ENCODE peak calls at places on chromosomes 13 and 19, in nine cellular contexts. D, A, I, H, N, V, O, U and B are unnamed samples.

GRCh38 chr19:32976223-32976805 is 4.3 kb downstream of the FAAP24 start:
- DNase-seq in O (peak), H (peak), V (peak), A (peak), D (peak), N (peak), I (peak), U (peak), B (peak)

GRCh38 chr19:4380254-4380727 is 20.1 kb downstream of the SH3GL1 start:
- DNase-seq in U (peak), V (peak), A (no peak), H (peak), O (peak), D (no peak), N (no peak), I (no peak), B (no peak)

GRCh38 chr13:100478107-100478809 is 110.3 kb downstream of the GGACT start:
- DNase-seq in N (no peak), D (no peak), U (no peak), V (no peak), A (no peak), O (no peak), H (no peak), I (no peak), B (no peak)

GRCh38 chr19:31534786-31535185 is 185.6 kb upstream of the TSHZ3 start:
- DNase-seq in O (no peak), D (no peak), V (no peak), A (no peak), U (no peak), H (no peak), N (no peak), I (no peak), B (no peak)

GRCh38 chr13:25232937-25233515 is 54.3 kb downstream of the MTMR6 start:
- DNase-seq in V (peak), O (peak), A (peak), U (peak), N (peak), H (peak), D (no peak), I (peak), B (peak)

GRCh38 chr13:66673401-66673800 is 556.7 kb downstream of the PCDH9 start:
- DNase-seq in H (no peak), A (peak), D (no peak), U (peak), I (peak), O (peak), N (no peak), V (no peak), B (no peak)

GRCh38 chr13:44768775-44769578 is 192.8 kb upstream of the TSC22D1 start:
- DNase-seq in O (peak), D (no peak), N (no peak), H (no peak), U (peak), V (no peak), I (no peak), A (no peak), B (peak)

GRCh38 chr19:491146-491741 is 5.0 kb upstream of the MADCAM1 start:
- DNase-seq in V (peak), A (no peak), H (no peak), D (no peak), U (peak), I (peak), O (no peak), N (no peak), B (peak)

GRCh38 chr13:110137677-110138008 is 169.3 kb downstream of the COL4A1 start:
- DNase-seq in H (peak), I (no peak), O (no peak), A (peak), V (peak), D (no peak), U (peak), N (peak), B (peak)

GRCh38 chr19:49515767-49516166 is 3.3 kb downstream of the FCGRT start:
- DNase-seq in A (no peak), I (peak), O (no peak), H (no peak), D (no peak), U (no peak), V (peak), N (no peak), B (no peak)

GRCh38 chr19:19081642-19082151 is 17.9 kb downstream of the SLC25A42 start:
- DNase-seq in O (no peak), N (no peak), V (no peak), U (no peak), A (no peak), D (no peak), H (no peak), I (peak), B (no peak)

GRCh38 chr19:2552859-2553258 is 76.9 kb downstream of the GADD45B start:
- DNase-seq in V (peak), A (no peak), O (no peak), H (peak), I (no peak), D (no peak), N (no peak), U (peak), B (peak)

GRCh38 chr13:100506154-100506553 is 82.4 kb downstream of the GGACT start:
- DNase-seq in N (no peak), U (no peak), D (no peak), H (no peak), I (no peak), O (no peak), V (no peak), A (no peak), B (no peak)

GRCh38 chr13:109995578-109995977 is 209.2 kb upstream of the IRS2 start:
- DNase-seq in N (no peak), V (no peak), D (no peak), H (no peak), O (no peak), U (no peak), I (no peak), A (no peak), B (no peak)

GRCh38 chr13:100314132-100314910 is 225.4 kb downstream of the PCCA start:
- DNase-seq in I (no peak), N (no peak), A (no peak), D (no peak), H (no peak), V (no peak), O (peak), U (no peak), B (peak)

GRCh38 chr13:21613791-21614190 is 9.8 kb upstream of the MICU2 start:
- DNase-seq in O (no peak), U (no peak), V (no peak), A (peak), N (no peak), D (no peak), I (no peak), H (peak), B (peak)

GRCh38 chr19:50633973-50634372 is 5.7 kb downstream of the SYT3 start:
- DNase-seq in N (no peak), O (no peak), U (no peak), H (no peak), D (no peak), A (no peak), I (no peak), V (no peak), B (no peak)

GRCh38 chr19:7595466-7596133 is at the start of gene CAMSAP3:
- DNase-seq in A (no peak), I (no peak), D (peak), U (peak), V (peak), N (peak), O (peak), H (peak), B (peak)

GRCh38 chr13:75326173-75327131 is 155.5 kb downstream of the TBC1D4 start:
- DNase-seq in O (peak), N (no peak), U (peak), I (peak), D (no peak), V (no peak), A (no peak), H (no peak), B (no peak)

GRCh38 chr13:106491928-106492327 is 43.5 kb downstream of the EFNB2 start:
- DNase-seq in I (no peak), O (no peak), U (no peak), V (no peak), H (no peak), N (no peak), D (no peak), A (no peak), B (no peak)

GRCh38 chr19:5536337-5536894 is 31.3 kb downstream of the TINCR start:
- DNase-seq in V (no peak), A (peak), U (peak), H (no peak), D (peak), O (peak), N (peak), I (peak), B (peak)

GRCh38 chr13:82356667-82357066 is 1525.6 kb downstream of the SLITRK1 start:
- DNase-seq in D (no peak), O (no peak), U (peak), A (peak), V (no peak), H (no peak), N (peak), I (peak), B (peak)

GRCh38 chr19:11324079-11324661 is 15.3 kb downstream of the RAB3D start:
- DNase-seq in D (no peak), O (peak), I (peak), H (peak), U (peak), A (peak), N (no peak), V (peak), B (peak)

GRCh38 chr19:43132696-43133095 is 50.2 kb upstream of the PSG2 start:
- DNase-seq in D (no peak), U (peak), A (no peak), I (no peak), O (peak), H (no peak), N (no peak), V (no peak), B (peak)

GRCh38 chr13:93727301-93728141 is 500.9 kb downstream of the GPC6 start:
- DNase-seq in A (no peak), V (no peak), I (peak), U (peak), O (peak), D (no peak), N (no peak), H (no peak), B (peak)

GRCh38 chr19:57263244-57263643 is 17.0 kb upstream of the ZNF460 start:
- DNase-seq in V (no peak), A (no peak), N (no peak), O (no peak), I (no peak), D (no peak), H (no peak), U (no peak), B (no peak)

GRCh38 chr19:48779636-48780035 is 24.3 kb downstream of the FGF21 start:
- DNase-seq in A (no peak), H (peak), D (no peak), N (no peak), I (no peak), O (no peak), U (no peak), V (peak), B (no peak)

GRCh38 chr13:91406619-91407018 is 8.2 kb downstream of the GPC5 start:
- DNase-seq in H (peak), U (peak), V (peak), N (peak), I (peak), O (peak), D (peak), A (peak), B (peak)

GRCh38 chr13:50712882-50713281 is 130.6 kb downstream of the DLEU7 start:
- DNase-seq in U (no peak), O (no peak), N (no peak), D (no peak), V (no peak), I (no peak), H (no peak), A (no peak), B (no peak)

GRCh38 chr19:3751236-3751635 is 10.3 kb downstream of the APBA3 start:
- DNase-seq in D (no peak), N (no peak), U (no peak), I (no peak), H (no peak), V (no peak), A (no peak), O (no peak), B (no peak)

GRCh38 chr19:14006766-14007562 is 844 bp upstream of the RFX1 start:
- DNase-seq in H (peak), U (no peak), D (no peak), O (no peak), N (no peak), I (no peak), A (no peak), V (no peak), B (no peak)
- H3K4me2 ChIP-seq in H (peak), U (peak), D (peak), O (peak), N (peak), I (peak), A (peak), V (peak), B (peak)

DNA sequence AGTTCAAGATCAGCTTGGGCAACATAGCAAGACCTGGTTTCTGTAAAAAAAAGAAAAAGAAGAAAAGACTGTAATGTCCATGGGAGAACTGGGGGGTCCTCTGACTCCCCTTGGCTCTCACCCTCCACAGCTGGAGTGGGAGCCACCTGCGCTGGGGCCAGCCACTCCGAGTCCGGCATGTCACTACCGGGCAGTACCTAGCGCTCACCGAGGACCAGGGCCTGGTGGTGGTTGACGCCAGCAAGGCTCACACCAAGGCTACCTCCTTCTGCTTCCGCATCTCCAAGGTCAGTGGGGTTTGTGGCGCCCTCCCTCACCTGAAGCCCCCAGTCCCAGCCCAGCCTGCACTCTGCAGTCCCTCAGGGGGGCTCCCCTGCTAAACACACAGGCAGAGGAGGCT is 14.7 kb downstream of the RYR1 start:
- DNase-seq in U (no peak), H (no peak), D (no peak), A (no peak), V (no peak), O (no peak), N (no peak), I (no peak), B (no peak)
- H3K4me2 ChIP-seq in U (no peak), H (no peak), D (no peak), A (no peak), V (no peak), O (no peak), N (no peak), I (no peak), B (no peak)

GRCh38 chr13:20579193-20579592 is 12.2 kb downstream of the IFT88 start:
- DNase-seq in V (no peak), U (no peak), I (no peak), N (no peak), D (no peak), H (no peak), O (no peak), A (no peak), B (no peak)

GRCh38 chr13:20582026-20582425 is 15.1 kb downstream of the IFT88 start:
- DNase-seq in I (no peak), N (no peak), A (no peak), D (no peak), U (no peak), O (no peak), H (no peak), V (no peak), B (no peak)

GRCh38 chr13:20583803-20584293 is 16.9 kb downstream of the IFT88 start:
- DNase-seq in O (no peak), A (no peak), N (no peak), I (no peak), D (no peak), V (no peak), H (no peak), U (no peak), B (no peak)

GRCh38 chr13:20585371-20585770 is 18.4 kb downstream of the IFT88 start:
- DNase-seq in N (no peak), A (no peak), V (no peak), I (no peak), D (no peak), O (no peak), U (no peak), H (no peak), B (no peak)

DNA sequence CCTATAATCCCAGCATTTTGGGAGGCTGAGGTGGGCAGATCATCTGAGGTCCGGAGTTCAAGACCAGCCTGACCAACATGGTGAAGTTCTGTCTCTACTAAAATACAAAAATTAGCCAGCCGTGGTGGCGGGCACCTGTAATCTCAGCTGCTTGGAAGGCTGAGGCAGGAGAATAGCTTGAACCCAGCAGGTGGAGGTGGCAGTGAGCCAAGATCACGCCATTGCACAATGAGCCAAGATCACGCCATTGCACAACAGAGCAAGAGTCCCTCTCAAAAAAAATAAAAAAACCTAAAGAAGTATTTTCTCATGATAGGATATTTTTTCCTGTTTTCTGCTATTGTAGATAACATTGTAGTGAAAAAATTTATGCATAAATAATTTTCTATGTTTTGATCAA is 13.3 kb downstream of the IFT88 start:
- DNase-seq in N (no peak), I (no peak), U (no peak), O (no peak), V (no peak), D (no peak), A (no peak), H (no peak), B (no peak)
- H3K4me2 ChIP-seq in N (no peak), I (no peak), U (no peak), O (no peak), V (no peak), D (no peak), A (no peak), H (no peak), B (no peak)

DNA sequence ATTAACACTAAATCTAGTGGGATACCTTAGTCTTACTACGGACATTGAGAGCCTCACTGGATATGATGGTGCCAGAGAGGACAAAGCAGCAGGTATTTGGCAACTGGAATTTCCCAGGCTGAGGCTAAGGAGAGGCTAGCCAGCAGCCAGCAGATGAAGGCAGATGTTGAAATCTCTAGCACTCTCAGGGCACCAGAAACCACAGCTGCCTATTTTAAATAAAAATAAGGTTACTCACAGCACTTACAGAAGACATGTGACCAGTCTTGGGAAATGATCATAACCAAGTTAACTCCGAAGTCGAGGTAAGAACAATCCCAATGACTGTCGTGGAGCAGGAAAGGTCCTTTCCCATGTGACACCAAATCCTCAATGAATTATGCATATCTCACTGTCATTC is 1726.0 kb downstream of the EFNB2 start:
- DNase-seq in H (no peak), O (peak), U (no peak), V (no peak), I (peak), D (no peak), N (no peak), A (no peak), B (no peak)
- H3K4me2 ChIP-seq in H (no peak), O (no peak), U (no peak), V (no peak), I (no peak), D (no peak), N (no peak), A (no peak), B (no peak)

GRCh38 chr19:38850976-38851621 is 1.3 kb upstream of the HNRNPL start:
- DNase-seq in V (no peak), O (no peak), H (peak), N (peak), U (peak), I (no peak), D (peak), A (no peak), B (no peak)

GRCh38 chr19:38852231-38853044 is 2.7 kb upstream of the HNRNPL start:
- DNase-seq in O (peak), N (peak), D (no peak), U (peak), V (peak), A (peak), H (peak), I (peak), B (peak)

GRCh38 chr19:38850231-38850975 is 617 bp upstream of the HNRNPL start:
- DNase-seq in O (peak), H (peak), A (peak), D (peak), I (peak), N (peak), U (peak), V (peak), B (peak)

GRCh38 chr19:38853214-38853613 is 3.4 kb upstream of the HNRNPL start:
- DNase-seq in V (no peak), N (no peak), H (no peak), I (no peak), D (no peak), U (no peak), A (no peak), O (no peak), B (no peak)

DNA sequence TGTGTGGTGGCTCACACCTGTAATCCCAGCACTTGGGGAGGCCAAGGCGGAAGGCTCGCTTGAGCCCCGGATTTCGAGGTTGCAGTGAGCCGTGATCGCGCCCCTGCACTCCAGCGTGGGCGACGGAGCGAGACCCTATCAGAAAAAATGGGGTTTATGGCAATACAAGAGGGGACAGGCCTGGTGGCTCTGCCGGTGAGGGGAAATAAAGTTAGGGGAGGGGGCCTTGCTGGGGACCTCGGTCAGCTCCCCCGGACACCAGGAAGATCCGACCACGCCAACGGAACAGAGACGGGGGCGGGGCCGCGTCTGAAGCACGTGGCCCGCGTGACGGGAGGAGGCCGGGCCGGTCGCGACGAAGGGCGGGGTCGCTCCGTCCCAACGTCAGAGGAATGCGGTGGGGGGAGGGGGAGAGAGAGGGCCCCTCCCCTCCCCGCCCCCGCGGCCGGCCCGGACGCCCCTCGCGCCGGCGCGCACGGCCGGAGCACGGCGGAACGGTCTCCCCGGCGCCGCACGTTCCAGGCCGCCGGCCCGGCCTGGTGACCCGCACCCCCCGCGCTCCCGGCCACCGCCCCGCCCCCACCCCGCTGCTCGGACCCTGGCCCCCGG is 1.9 kb upstream of the HNRNPL start:
- DNase-seq in H (peak), U (peak), D (peak), O (peak), I (peak), N (peak), A (peak), V (peak), B (peak)
- H3K4me2 ChIP-seq in H (peak), U (peak), D (peak), O (peak), I (peak), N (peak), A (peak), V (peak), B (peak)

DNA sequence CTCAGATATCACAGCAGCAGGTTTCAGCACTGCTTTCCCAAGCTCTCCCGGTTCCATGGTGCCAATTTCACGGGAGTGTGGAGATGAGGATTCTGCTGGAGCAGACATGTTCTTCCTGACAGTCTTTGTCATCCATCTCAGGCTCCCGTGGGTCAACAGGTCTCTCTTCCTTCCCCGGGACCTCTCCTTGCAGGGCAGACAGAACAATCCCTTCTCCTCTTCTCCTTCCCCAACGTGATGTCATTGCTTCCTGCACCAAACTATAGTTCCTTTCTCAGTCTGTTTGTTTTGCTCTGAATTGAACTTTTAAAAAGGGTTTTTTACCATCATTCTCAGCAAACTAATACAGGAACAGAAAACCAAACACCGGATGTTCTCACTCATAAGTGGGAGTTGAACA is 107.9 kb downstream of the ZNF536 start:
- DNase-seq in H (no peak), D (no peak), O (no peak), U (no peak), I (no peak), N (no peak), V (no peak), A (no peak), B (no peak)
- H3K4me2 ChIP-seq in H (no peak), D (no peak), O (no peak), U (no peak), I (no peak), N (no peak), V (no peak), A (no peak), B (no peak)